ENCODE peak calls at places on chromosomes 13 and 19, in five cellular contexts. C, O, U, D and W are unnamed samples.

GRCh38 chr19:48213959-48214358 is 41.8 kb downstream of the CARD8 start:
- DNase-seq in C (no peak), O (no peak), U (no peak), D (no peak), W (no peak)

GRCh38 chr13:27622102-27622820 is 569 bp downstream of the POLR1D start:
- DNase-seq in C (peak), O (peak), U (no peak), D (no peak), W (no peak)

GRCh38 chr13:31890946-31891345 is 140.6 kb upstream of the FRY start:
- DNase-seq in C (no peak), O (no peak), U (no peak), D (no peak), W (no peak)

GRCh38 chr19:39995794-39996193 is 1.1 kb upstream of the ZNF546 start:
- DNase-seq in C (no peak), O (no peak), U (no peak), D (no peak), W (no peak)

GRCh38 chr13:46648166-46648607 is 95.2 kb downstream of the LRCH1 start:
- DNase-seq in C (peak), O (peak), U (no peak), D (no peak), W (no peak)

GRCh38 chr19:38234615-38235014 is 10.6 kb upstream of the DPF1 start:
- DNase-seq in C (no peak), O (no peak), U (no peak), D (no peak), W (no peak)

GRCh38 chr19:11332822-11333221 is 6.6 kb downstream of the RAB3D start:
- DNase-seq in C (no peak), O (no peak), U (no peak), D (no peak), W (no peak)

GRCh38 chr13:44132710-44133109 is 240.9 kb upstream of the SERP2 start:
- DNase-seq in C (no peak), O (no peak), U (no peak), D (no peak), W (no peak)

GRCh38 chr19:10419646-10420443 is 493 bp upstream of the PDE4A start:
- DNase-seq in C (peak), O (no peak), U (peak), D (no peak), W (peak)

GRCh38 chr13:30846311-30846710 is 59.8 kb upstream of the MEDAG start:
- DNase-seq in C (no peak), O (no peak), U (no peak), D (no peak), W (no peak)

GRCh38 chr13:48492123-48493075 is 40.5 kb downstream of the RCBTB2 start:
- DNase-seq in C (no peak), O (no peak), U (no peak), D (peak), W (no peak)

GRCh38 chr13:31891472-31891871 is 140.1 kb upstream of the FRY start:
- DNase-seq in C (no peak), O (no peak), U (no peak), D (no peak), W (no peak)

GRCh38 chr13:49521216-49521615 is 25.5 kb downstream of the PHF11 start:
- DNase-seq in C (no peak), O (no peak), U (no peak), D (no peak), W (no peak)

GRCh38 chr19:30682576-30683536 is 310.7 kb downstream of the ZNF536 start:
- DNase-seq in C (peak), O (peak), U (peak), D (no peak), W (peak)

GRCh38 chr19:36771275-36772231 is 1.1 kb downstream of the ZNF850 start:
- DNase-seq in C (peak), O (peak), U (peak), D (peak), W (peak)

GRCh38 chr19:11279505-11280236 is 16.3 kb upstream of the TSPAN16 start:
- DNase-seq in C (no peak), O (no peak), U (no peak), D (peak), W (no peak)

GRCh38 chr19:5113633-5114586 is 145.0 kb downstream of the KDM4B start:
- DNase-seq in C (no peak), O (no peak), U (no peak), D (no peak), W (no peak)

GRCh38 chr13:50323440-50324070 is 308.3 kb downstream of the KCNRG start:
- DNase-seq in C (no peak), O (no peak), U (no peak), D (no peak), W (no peak)

GRCh38 chr13:72025836-72026235 is 158.8 kb upstream of the DACH1 start:
- DNase-seq in C (no peak), O (no peak), U (no peak), D (no peak), W (no peak)

GRCh38 chr13:75135325-75135825 is 346.6 kb downstream of the TBC1D4 start:
- DNase-seq in C (peak), O (no peak), U (no peak), D (no peak), W (no peak)

GRCh38 chr13:57632276-57633140 is 964 bp downstream of the PCDH17 start:
- DNase-seq in C (no peak), O (no peak), U (peak), D (no peak), W (no peak)

GRCh38 chr13:71864981-71865857 is 1.8 kb downstream of the DACH1 start:
- DNase-seq in C (no peak), O (no peak), U (peak), D (no peak), W (no peak)

GRCh38 chr19:33301011-33301899 is 1.1 kb downstream of the CEBPA start:
- DNase-seq in C (peak), O (no peak), U (peak), D (no peak), W (no peak)

GRCh38 chr19:33177417-33177976 is 16.6 kb upstream of the LRP3 start:
- DNase-seq in C (peak), O (peak), U (peak), D (no peak), W (no peak)

GRCh38 chr19:590396-590745 is 690 bp downstream of the HCN2 start:
- DNase-seq in C (no peak), O (no peak), U (no peak), D (no peak), W (peak)

GRCh38 chr13:97295279-97296182 is 73.4 kb downstream of the MBNL2 start:
- DNase-seq in C (peak), O (no peak), U (no peak), D (no peak), W (peak)
- TF ChIP-seq KDM1A in C (no peak), O (no peak), U (no peak), D (no peak), W (no peak)

GRCh38 chr19:1648926-1649541 is 3.4 kb downstream of the TCF3 start:
- DNase-seq in C (no peak), O (no peak), U (no peak), D (no peak), W (no peak)
- TF ChIP-seq KDM1A in C (no peak), O (no peak), U (no peak), D (no peak), W (no peak)

DNA sequence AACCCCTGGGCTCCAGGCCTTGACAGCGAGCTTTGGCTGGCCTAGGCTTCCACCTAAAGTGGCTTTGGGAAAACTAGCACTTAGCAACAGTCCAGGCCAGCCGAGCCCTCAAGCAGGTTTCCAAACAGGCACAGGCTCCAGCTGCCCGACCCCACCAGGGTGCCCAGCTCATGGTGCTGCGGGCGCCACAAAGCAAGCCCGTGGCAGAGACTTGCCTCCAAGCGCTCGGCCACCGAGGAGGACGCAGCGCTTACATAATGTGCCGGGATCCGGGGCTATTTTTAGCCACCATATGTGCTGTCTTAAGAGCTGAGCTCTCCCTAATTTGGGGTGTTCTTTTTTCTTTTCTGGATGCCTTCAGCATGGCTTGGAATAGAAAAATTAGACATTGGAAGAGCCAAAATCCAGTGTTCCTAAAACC is 56.1 kb upstream of the F7 start:
- DNase-seq in C (no peak), O (no peak), U (no peak), D (no peak), W (no peak)
- TF ChIP-seq KDM1A in C (no peak), O (no peak), U (no peak), D (no peak), W (no peak)

GRCh38 chr19:50793558-50794065 is 3.4 kb downstream of the ACP4 start:
- DNase-seq in C (no peak), O (no peak), U (peak), D (no peak), W (no peak)
- TF ChIP-seq KDM1A in C (no peak), O (no peak), U (no peak), D (no peak), W (no peak)